ENCODE peak calls at places on chromosomes 12 and 14, in seven cellular contexts. X is CD8-positive, alpha-beta memory T cell; Z is NCI-H2107; C is C1 segment of cervical spinal cord; R is stimulated activated CD8-positive, alpha-beta memory T cell treated with anti-CD3 and anti-CD28 coated beads, Interleukin-12 subunit alpha, Interleukin-12 subunit beta, amount 100 ng/mL, for 1 hour; O is islet precursor cell; Y is activated T-helper 1 cell treated with anti-CD3 and anti-CD28 coated beads, Interleukin-2, amount 50 U/mL, for 16 hours. L is an unnamed sample.

GRCh38 chr12:94674835-94675234 is 24.5 kb upstream of the TMCC3 start:
- DNase-seq in Z (no peak), Y (no peak), C (no peak), R (no peak), O (peak; percentile 54), X (no peak), L (no peak)

GRCh38 chr12:53972152-53972702 is 699 bp upstream of the HOXC11 start:
- DNase-seq in C (no peak), O (no peak), Y (no peak), Z (no peak), X (no peak), R (no peak), L (no peak)

GRCh38 chr14:35999264-35999663 is 173.1 kb downstream of the BRMS1L start:
- DNase-seq in O (no peak), X (no peak), R (no peak), Z (no peak), Y (no peak), C (no peak), L (no peak)

GRCh38 chr12:3034067-3034750 is 43.0 kb upstream of the TSPAN9 start:
- DNase-seq in X (no peak), R (no peak), C (peak; percentile 21), Z (no peak), O (peak; percentile 93), Y (no peak), L (peak; percentile 52)

GRCh38 chr12:113663396-113663795 is 191.7 kb upstream of the LHX5 start:
- DNase-seq in O (no peak), C (no peak), X (no peak), Z (no peak), R (no peak), Y (no peak), L (no peak)

GRCh38 chr12:70557583-70558263 is 79.5 kb downstream of the PTPRB start:
- DNase-seq in O (no peak), X (no peak), C (peak; percentile 83), Y (no peak), R (no peak), Z (no peak), L (no peak)

GRCh38 chr14:58749066-58749669 is 111.4 kb downstream of the DACT1 start:
- DNase-seq in C (peak; percentile 15), O (peak; percentile 66), Z (no peak), Y (no peak), R (no peak), X (no peak), L (peak; percentile 94)

GRCh38 chr12:127991408-127991940 is 275.5 kb upstream of the TMEM132C start:
- DNase-seq in C (no peak), Z (no peak), X (no peak), R (no peak), O (no peak), Y (no peak), L (no peak)

GRCh38 chr12:70449074-70449757 is 83.1 kb downstream of the KCNMB4 start:
- DNase-seq in Y (no peak), Z (no peak), C (no peak), R (no peak), O (no peak), X (no peak), L (peak; percentile 59)

L was measured in HCEC 1CT.